ENCODE peak calls at places on chromosomes 11 and 22, in four cellular contexts. One of them, this sample, is unnamed.

GRCh38 chr11:94504689-94505293 is 7.5 kb upstream of the C11orf97 start:
- DNase-seq in NT2/D1: peak; percentile 28
- DNase-seq in heart right ventricle: no peak
- DNase-seq in PC-3: peak; percentile 90
- DNase-seq in this sample: peak; percentile 50

GRCh38 chr11:31412946-31413345 is 43.3 kb downstream of the DNAJC24 start:
- DNase-seq in NT2/D1: no peak
- DNase-seq in heart right ventricle: no peak
- DNase-seq in PC-3: peak; percentile 32
- DNase-seq in this sample: no peak

GRCh38 chr11:96520939-96521338 is 131.1 kb downstream of the JRKL start:
- DNase-seq in NT2/D1: no peak
- DNase-seq in heart right ventricle: no peak
- DNase-seq in PC-3: no peak
- DNase-seq in this sample: no peak

GRCh38 chr11:84234462-84235202 is 948.5 kb upstream of the CCDC90B start:
- DNase-seq in NT2/D1: peak; percentile 27
- DNase-seq in heart right ventricle: no peak
- DNase-seq in PC-3: no peak
- DNase-seq in this sample: peak; percentile 51

GRCh38 chr22:20316844-20317401 is 2.9 kb downstream of the DGCR6L start:
- DNase-seq in NT2/D1: no peak
- DNase-seq in heart right ventricle: no peak
- DNase-seq in PC-3: no peak
- DNase-seq in this sample: no peak

GRCh38 chr11:125110996-125111340 is 458 bp downstream of the TMEM218 start:
- DNase-seq in NT2/D1: peak; percentile 11
- DNase-seq in heart right ventricle: no peak
- DNase-seq in PC-3: no peak
- DNase-seq in this sample: no peak

GRCh38 chr11:2774173-2775082 is 74.6 kb upstream of the KCNQ1OT1 start:
- DNase-seq in NT2/D1: no peak
- DNase-seq in heart right ventricle: peak; percentile 1
- DNase-seq in PC-3: no peak
- DNase-seq in this sample: peak; percentile 5

GRCh38 chr11:82992219-82992618 is 79.5 kb downstream of the RAB30 start:
- DNase-seq in NT2/D1: no peak
- DNase-seq in heart right ventricle: peak; percentile 55
- DNase-seq in PC-3: no peak
- DNase-seq in this sample: no peak

GRCh38 chr22:32804036-32804435 is 2.5 kb downstream of the TIMP3 start:
- DNase-seq in NT2/D1: no peak
- DNase-seq in heart right ventricle: no peak
- DNase-seq in PC-3: no peak
- DNase-seq in this sample: no peak

GRCh38 chr22:39229075-39229474 is 15.7 kb downstream of the PDGFB start:
- DNase-seq in NT2/D1: no peak
- DNase-seq in heart right ventricle: no peak
- DNase-seq in PC-3: no peak
- DNase-seq in this sample: no peak

GRCh38 chr11:36056160-36056751 is 112.4 kb downstream of the LDLRAD3 start:
- DNase-seq in NT2/D1: peak; percentile 64
- DNase-seq in heart right ventricle: no peak
- DNase-seq in PC-3: peak; percentile 65
- DNase-seq in this sample: no peak

GRCh38 chr11:36054628-36055027 is 110.8 kb downstream of the LDLRAD3 start:
- DNase-seq in NT2/D1: no peak
- DNase-seq in heart right ventricle: no peak
- DNase-seq in PC-3: no peak
- DNase-seq in this sample: no peak

GRCh38 chr11:36059660-36060059 is 115.8 kb downstream of the LDLRAD3 start:
- DNase-seq in NT2/D1: no peak
- DNase-seq in heart right ventricle: no peak
- DNase-seq in PC-3: no peak
- DNase-seq in this sample: no peak

GRCh38 chr11:36055356-36055755 is 111.5 kb downstream of the LDLRAD3 start:
- DNase-seq in NT2/D1: no peak
- DNase-seq in heart right ventricle: no peak
- DNase-seq in PC-3: no peak
- DNase-seq in this sample: no peak

DNA sequence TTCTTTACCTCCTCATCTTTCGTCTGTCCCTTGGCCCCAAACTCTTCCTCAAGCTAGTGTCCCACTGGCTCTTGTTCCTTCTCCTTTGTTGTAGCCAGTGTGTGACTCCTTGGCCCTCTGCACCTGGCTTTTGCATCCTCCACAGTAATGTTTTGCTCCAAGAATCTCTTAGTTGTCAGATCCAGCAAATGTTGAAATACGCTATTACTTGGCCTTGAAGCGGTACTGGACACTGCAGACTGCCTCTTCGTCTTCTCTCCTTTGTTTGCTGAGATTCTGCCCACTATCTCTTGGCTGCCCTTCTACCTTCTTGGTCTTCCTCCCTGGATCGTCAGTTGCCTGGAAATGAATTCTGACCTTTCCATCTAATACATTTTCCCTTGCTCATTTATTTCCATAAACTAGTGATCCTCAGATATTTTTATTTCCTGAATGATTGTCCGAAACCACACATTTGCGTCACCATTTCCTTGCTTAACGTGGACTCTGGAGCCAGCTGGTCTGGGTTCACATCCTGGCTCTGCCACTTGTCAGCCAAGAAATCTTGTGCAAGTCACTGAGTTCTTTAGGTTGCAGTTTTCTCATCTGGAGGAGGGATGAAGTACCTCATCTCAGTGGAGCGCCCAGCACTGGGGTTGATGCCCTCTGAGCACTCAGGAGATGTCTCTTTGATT is 113.6 kb downstream of the LDLRAD3 start:
- DNase-seq in NT2/D1: no peak
- DNase-seq in heart right ventricle: peak; percentile 41
- DNase-seq in PC-3: no peak
- DNase-seq in this sample: no peak
- H3K4me3 ChIP-seq in NT2/D1: no peak overlapping the region
- H3K4me3 ChIP-seq in heart right ventricle: no peak overlapping the region
- H3K4me3 ChIP-seq in PC-3: no peak overlapping the region
- H3K4me3 ChIP-seq in this sample: no peak overlapping the region

GRCh38 chr11:71489311-71490043 is 36.5 kb downstream of the NADSYN1 start:
- DNase-seq in NT2/D1: no peak
- DNase-seq in heart right ventricle: no peak
- DNase-seq in PC-3: peak; percentile 15
- DNase-seq in this sample: no peak
- H3K4me1 ChIP-seq in NT2/D1: no peaks in the 10 kb centered on the region
- H3K4me1 ChIP-seq in heart right ventricle: peaks cover 14% of the 10 kb centered on the region
- H3K4me1 ChIP-seq in PC-3: peaks cover 13% of the 10 kb centered on the region
- H3K4me1 ChIP-seq in this sample: no peaks in the 10 kb centered on the region

GRCh38 chr11:134676516-134677287 is 264.7 kb upstream of the B3GAT1 start:
- DNase-seq in NT2/D1: no peak
- DNase-seq in heart right ventricle: no peak
- DNase-seq in PC-3: no peak
- DNase-seq in this sample: no peak

GRCh38 chr11:134677338-134677948 is 265.4 kb upstream of the B3GAT1 start:
- DNase-seq in NT2/D1: no peak
- DNase-seq in heart right ventricle: no peak
- DNase-seq in PC-3: no peak
- DNase-seq in this sample: no peak

GRCh38 chr11:134678152-134678551 is 266.1 kb upstream of the B3GAT1 start:
- DNase-seq in NT2/D1: no peak
- DNase-seq in heart right ventricle: no peak
- DNase-seq in PC-3: no peak
- DNase-seq in this sample: no peak

GRCh38 chr11:134675983-134676382 is 263.9 kb upstream of the B3GAT1 start:
- DNase-seq in NT2/D1: no peak
- DNase-seq in heart right ventricle: no peak
- DNase-seq in PC-3: no peak
- DNase-seq in this sample: no peak

DNA sequence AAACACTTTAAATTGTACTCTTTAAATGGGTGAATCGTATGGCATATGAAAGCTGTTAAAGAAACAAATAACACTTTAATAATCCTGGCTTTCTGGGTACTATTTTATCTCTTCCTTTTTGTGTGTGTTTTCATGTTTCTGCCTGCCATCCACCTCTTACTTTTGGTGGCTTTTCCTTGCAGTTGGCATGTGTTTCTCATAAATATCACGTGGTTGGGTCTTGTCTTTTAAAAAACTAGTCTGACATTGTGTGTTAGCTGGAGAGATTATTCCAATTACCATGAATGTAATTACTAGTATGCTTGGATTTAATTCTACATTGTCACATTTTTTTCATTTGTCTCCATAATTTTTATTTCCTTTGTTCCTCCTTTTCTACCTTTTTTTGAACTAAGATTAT is 262.9 kb upstream of the B3GAT1 start:
- DNase-seq in NT2/D1: no peak
- DNase-seq in heart right ventricle: no peak
- DNase-seq in PC-3: no peak
- DNase-seq in this sample: no peak
- H3K27me3 ChIP-seq in NT2/D1: peaks cover 4% of the 10 kb centered on the region
- H3K27me3 ChIP-seq in heart right ventricle: peaks cover 25% of the 10 kb centered on the region
- H3K27me3 ChIP-seq in PC-3: peaks cover 24% of the 10 kb centered on the region
- H3K27me3 ChIP-seq in this sample: peaks cover 15% of the 10 kb centered on the region

GRCh38 chr11:75767228-75767572 is 1.4 kb upstream of the DGAT2 start:
- DNase-seq in NT2/D1: no peak
- DNase-seq in heart right ventricle: no peak
- DNase-seq in PC-3: no peak
- DNase-seq in this sample: no peak

GRCh38 chr11:75768112-75768908 is at the start of gene DGAT2:
- DNase-seq in NT2/D1: peak; percentile 56
- DNase-seq in heart right ventricle: peak; percentile 70
- DNase-seq in PC-3: peak; percentile 82
- DNase-seq in this sample: peak; percentile 84

GRCh38 chr11:75768909-75769771 is 562 bp downstream of the DGAT2 start:
- DNase-seq in NT2/D1: no peak
- DNase-seq in heart right ventricle: no peak
- DNase-seq in PC-3: peak; percentile 39
- DNase-seq in this sample: no peak

GRCh38 chr11:75766449-75767227 is 1.9 kb upstream of the DGAT2 start:
- DNase-seq in NT2/D1: no peak
- DNase-seq in heart right ventricle: no peak
- DNase-seq in PC-3: no peak
- DNase-seq in this sample: no peak

GRCh38 chr11:75767793-75768111 is 826 bp upstream of the DGAT2 start:
- DNase-seq in NT2/D1: no peak
- DNase-seq in heart right ventricle: no peak
- DNase-seq in PC-3: no peak
- DNase-seq in this sample: no peak
- H3K4me3 ChIP-seq in NT2/D1: no peak overlapping the region
- H3K4me3 ChIP-seq in heart right ventricle: no peak overlapping the region
- H3K4me3 ChIP-seq in PC-3: peak overlapping the region; percentile 82
- H3K4me3 ChIP-seq in this sample: no peak overlapping the region

GRCh38 chr22:46586123-46586519 is 34.1 kb upstream of the GRAMD4 start:
- DNase-seq in NT2/D1: no peak
- DNase-seq in heart right ventricle: no peak
- DNase-seq in PC-3: no peak
- DNase-seq in this sample: no peak
- H3K4me1 ChIP-seq in NT2/D1: peaks cover 34% of the 10 kb centered on the region
- H3K4me1 ChIP-seq in heart right ventricle: peaks cover 86% of the 10 kb centered on the region
- H3K4me1 ChIP-seq in PC-3: no peaks in the 10 kb centered on the region
- H3K4me1 ChIP-seq in this sample: no peaks in the 10 kb centered on the region

DNA sequence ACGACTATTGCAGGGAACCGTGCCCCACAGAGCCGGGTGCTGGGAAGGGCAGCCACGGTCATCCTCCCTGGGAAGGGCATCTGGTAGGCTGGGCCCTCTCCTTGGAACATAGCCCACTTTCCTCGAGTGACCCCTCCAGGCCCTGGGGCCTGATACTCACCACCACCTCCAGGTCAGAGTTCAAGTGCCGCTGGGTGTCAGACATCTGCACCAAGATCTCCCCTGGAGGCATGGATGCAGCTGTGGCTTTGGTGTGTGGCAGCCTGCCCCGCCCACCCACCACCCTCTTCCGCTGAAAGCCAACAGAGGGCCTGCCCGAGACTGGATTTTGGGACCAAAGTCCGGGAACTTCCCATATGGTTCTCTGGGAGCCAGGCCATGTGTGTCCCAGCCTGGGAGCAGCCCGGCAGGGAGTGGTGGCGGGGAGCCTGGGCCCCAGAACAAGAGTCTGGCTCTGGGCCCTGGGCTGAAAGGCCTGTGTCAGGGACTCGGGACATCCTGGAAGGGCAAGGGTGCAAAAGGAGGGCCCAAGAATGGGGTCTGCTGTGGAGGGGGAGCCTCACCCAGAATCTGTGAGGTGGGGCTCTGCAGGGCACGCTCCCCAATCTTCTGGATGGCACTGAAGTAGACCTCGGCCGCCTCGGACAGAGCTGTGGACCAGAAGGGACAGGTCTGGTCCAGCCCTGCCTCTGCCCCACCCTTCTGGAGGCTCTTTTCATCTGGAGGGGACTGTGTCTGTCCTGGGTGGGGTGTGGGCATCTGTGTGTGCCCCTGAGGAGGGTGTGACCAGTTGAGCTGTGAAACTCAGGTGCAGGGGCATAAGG is 2.6 kb downstream of the BAIAP2L2 start:
- DNase-seq in NT2/D1: no peak
- DNase-seq in heart right ventricle: no peak
- DNase-seq in PC-3: no peak
- DNase-seq in this sample: no peak
- H3K27me3 ChIP-seq in NT2/D1: no peaks in the 10 kb centered on the region
- H3K27me3 ChIP-seq in heart right ventricle: no peaks in the 10 kb centered on the region
- H3K27me3 ChIP-seq in PC-3: no peaks in the 10 kb centered on the region
- H3K27me3 ChIP-seq in this sample: no peaks in the 10 kb centered on the region

GRCh38 chr11:133950874-133951483 is 5.8 kb downstream of the IGSF9B start:
- DNase-seq in NT2/D1: no peak
- DNase-seq in heart right ventricle: peak; percentile 77
- DNase-seq in PC-3: no peak
- DNase-seq in this sample: no peak
- H3K4me3 ChIP-seq in NT2/D1: peak overlapping the region; percentile 28
- H3K4me3 ChIP-seq in heart right ventricle: peak overlapping the region; percentile 39
- H3K4me3 ChIP-seq in PC-3: no peak overlapping the region
- H3K4me3 ChIP-seq in this sample: no peak overlapping the region

GRCh38 chr11:77069969-77070582 is 3.3 kb downstream of the CAPN5 start:
- DNase-seq in NT2/D1: no peak
- DNase-seq in heart right ventricle: no peak
- DNase-seq in PC-3: no peak
- DNase-seq in this sample: no peak
- H3K4me1 ChIP-seq in NT2/D1: peaks cover 14% of the 10 kb centered on the region
- H3K4me1 ChIP-seq in heart right ventricle: peaks cover 52% of the 10 kb centered on the region
- H3K4me1 ChIP-seq in PC-3: peaks cover 42% of the 10 kb centered on the region
- H3K4me1 ChIP-seq in this sample: no peaks in the 10 kb centered on the region